ENCODE peak calls at places on chromosomes 12 and 14, in seven cellular contexts. V, Z, P, F, E, K and Y are unnamed samples.

GRCh38 chr14:68211886-68212285 is 392.3 kb downstream of the RAD51B start:
- DNase-seq in V (no peak), Z (no peak), P (no peak), F (no peak), E (no peak), K (no peak), Y (no peak)

GRCh38 chr12:71548906-71549305 is 109.3 kb downstream of the LGR5 start:
- DNase-seq in V (no peak), Z (no peak), P (no peak), F (no peak), E (no peak), K (no peak), Y (no peak)

GRCh38 chr12:62438098-62438692 is 28.4 kb upstream of the MON2 start:
- DNase-seq in V (peak), Z (peak), P (peak), F (peak), E (peak), K (peak), Y (peak)

GRCh38 chr12:95658386-95658785 is 107.1 kb upstream of the USP44 start:
- DNase-seq in V (no peak), Z (no peak), P (no peak), F (no peak), E (no peak), K (no peak), Y (no peak)

GRCh38 chr14:101889898-101890297 is 74.5 kb upstream of the DYNC1H1 start:
- DNase-seq in V (no peak), Z (no peak), P (peak), F (peak), E (no peak), K (no peak), Y (peak)

GRCh38 chr12:42725839-42726238 is 136.3 kb upstream of the PRICKLE1 start:
- DNase-seq in V (no peak), Z (no peak), P (no peak), F (peak), E (no peak), K (peak), Y (peak)

GRCh38 chr12:92827836-92828431 is 101.2 kb downstream of the EEA1 start:
- DNase-seq in V (no peak), Z (no peak), P (peak), F (peak), E (no peak), K (peak), Y (no peak)

GRCh38 chr12:52658196-52658595 is 6.2 kb upstream of the KRT2 start:
- DNase-seq in V (no peak), Z (no peak), P (no peak), F (no peak), E (no peak), K (no peak), Y (no peak)

GRCh38 chr14:104106471-104106991 is 21.0 kb downstream of the ASPG start:
- DNase-seq in V (no peak), Z (peak), P (no peak), F (no peak), E (no peak), K (no peak), Y (no peak)

GRCh38 chr14:34233619-34234018 is 228.4 kb downstream of the SPTSSA start:
- DNase-seq in V (no peak), Z (no peak), P (no peak), F (no peak), E (no peak), K (no peak), Y (no peak)

GRCh38 chr14:65101631-65102440 is 481 bp downstream of the MAX start:
- DNase-seq in V (no peak), Z (no peak), P (no peak), F (no peak), E (peak), K (no peak), Y (no peak)

GRCh38 chr12:14716848-14717444 is 20.5 kb upstream of the GUCY2C start:
- DNase-seq in V (peak), Z (no peak), P (peak), F (peak), E (peak), K (peak), Y (peak)

GRCh38 chr12:43072431-43072830 is 479.6 kb downstream of the ADAMTS20 start:
- DNase-seq in V (no peak), Z (no peak), P (no peak), F (no peak), E (no peak), K (no peak), Y (no peak)

GRCh38 chr12:77130193-77130592 is 64.8 kb upstream of the E2F7 start:
- DNase-seq in V (no peak), Z (no peak), P (no peak), F (peak), E (no peak), K (no peak), Y (no peak)

GRCh38 chr12:22287056-22287455 is 47.5 kb downstream of the ST8SIA1 start:
- DNase-seq in V (no peak), Z (no peak), P (no peak), F (peak), E (no peak), K (no peak), Y (no peak)

GRCh38 chr12:97960741-97961608 is 498.4 kb downstream of the RMST start:
- DNase-seq in V (peak), Z (no peak), P (peak), F (peak), E (no peak), K (peak), Y (no peak)

GRCh38 chr12:86724716-86725115 is 468.5 kb upstream of the MGAT4C start:
- DNase-seq in V (no peak), Z (no peak), P (no peak), F (peak), E (no peak), K (no peak), Y (peak)

GRCh38 chr14:86035882-86036281 is 505.9 kb downstream of the FLRT2 start:
- DNase-seq in V (peak), Z (no peak), P (peak), F (peak), E (no peak), K (peak), Y (no peak)

GRCh38 chr12:95316798-95317197 is 99.2 kb downstream of the VEZT start:
- DNase-seq in V (no peak), Z (no peak), P (no peak), F (no peak), E (no peak), K (no peak), Y (no peak)

GRCh38 chr12:4281173-4281654 is 7.7 kb downstream of the CCND2 start:
- DNase-seq in V (no peak), Z (no peak), P (no peak), F (no peak), E (no peak), K (no peak), Y (no peak)

GRCh38 chr12:113030875-113031525 is 25.5 kb upstream of the DTX1 start:
- DNase-seq in V (peak), Z (peak), P (peak), F (peak), E (no peak), K (peak), Y (peak)

GRCh38 chr12:108047130-108047550 is 81.9 kb upstream of the WSCD2 start:
- DNase-seq in V (no peak), Z (no peak), P (no peak), F (peak), E (no peak), K (no peak), Y (no peak)

GRCh38 chr14:56874375-56874774 is 64.1 kb upstream of the OTX2 start:
- DNase-seq in V (peak), Z (no peak), P (peak), F (no peak), E (no peak), K (peak), Y (no peak)

GRCh38 chr14:63467440-63468072 is 75.6 kb downstream of the PPP2R5E start:
- DNase-seq in V (no peak), Z (no peak), P (no peak), F (no peak), E (no peak), K (no peak), Y (no peak)

GRCh38 chr14:91149462-91149861 is 35.6 kb downstream of the DGLUCY start:
- DNase-seq in V (peak), Z (peak), P (peak), F (peak), E (no peak), K (peak), Y (peak)

GRCh38 chr12:89244536-89244935 is 107.8 kb downstream of the DUSP6 start:
- DNase-seq in V (no peak), Z (no peak), P (no peak), F (peak), E (no peak), K (peak), Y (no peak)

GRCh38 chr12:82931349-82932116 is 244.8 kb downstream of the TMTC2 start:
- DNase-seq in V (no peak), Z (no peak), P (no peak), F (no peak), E (no peak), K (peak), Y (no peak)

GRCh38 chr14:100105357-100106169 is 40.3 kb downstream of the EVL start:
- DNase-seq in V (no peak), Z (peak), P (no peak), F (no peak), E (no peak), K (no peak), Y (no peak)

GRCh38 chr12:65528127-65528526 is 249.6 kb downstream of the MSRB3 start:
- DNase-seq in V (no peak), Z (no peak), P (no peak), F (no peak), E (no peak), K (no peak), Y (no peak)

GRCh38 chr12:131087302-131087818 is 133.7 kb downstream of the ADGRD1 start:
- DNase-seq in V (peak), Z (peak), P (no peak), F (no peak), E (no peak), K (no peak), Y (no peak)

GRCh38 chr12:46843811-46844210 is 18.0 kb upstream of the SLC38A4 start:
- DNase-seq in V (no peak), Z (no peak), P (no peak), F (peak), E (no peak), K (no peak), Y (no peak)

GRCh38 chr14:39474416-39474911 is 42.2 kb upstream of the FBXO33 start:
- DNase-seq in V (no peak), Z (no peak), P (no peak), F (no peak), E (no peak), K (no peak), Y (no peak)

GRCh38 chr12:78271546-78271945 is 440.9 kb downstream of the NAV3 start:
- DNase-seq in V (no peak), Z (no peak), P (no peak), F (peak), E (no peak), K (peak), Y (no peak)

GRCh38 chr12:21073129-21073528 is 57.9 kb upstream of the SLCO1B1 start:
- DNase-seq in V (no peak), Z (no peak), P (no peak), F (no peak), E (no peak), K (no peak), Y (no peak)

GRCh38 chr12:70110085-70110484 is 133.1 kb upstream of the CNOT2 start:
- DNase-seq in V (no peak), Z (no peak), P (no peak), F (no peak), E (no peak), K (no peak), Y (no peak)

GRCh38 chr12:57772429-57773322 is at the start of gene EEF1AKMT3:
- DNase-seq in V (peak), Z (peak), P (no peak), F (peak), E (no peak), K (peak), Y (no peak)

GRCh38 chr14:54652890-54653201 is 85.9 kb downstream of the SAMD4A start:
- DNase-seq in V (no peak), Z (no peak), P (no peak), F (no peak), E (no peak), K (no peak), Y (no peak)
- H3K4me3 ChIP-seq in V (no peak), Z (no peak), P (peak), F (peak), E (no peak), K (no peak), Y (peak)

GRCh38 chr12:124732275-124733075 is 131.2 kb downstream of the SCARB1 start:
- DNase-seq in V (no peak), Z (no peak), P (no peak), F (peak), E (no peak), K (no peak), Y (no peak)

GRCh38 chr12:124730455-124730932 is 133.2 kb downstream of the SCARB1 start:
- DNase-seq in V (no peak), Z (peak), P (peak), F (peak), E (no peak), K (peak), Y (no peak)

GRCh38 chr12:124734224-124734788 is 129.4 kb downstream of the SCARB1 start:
- DNase-seq in V (no peak), Z (no peak), P (peak), F (no peak), E (no peak), K (no peak), Y (no peak)

GRCh38 chr12:124733086-124733485 is 130.6 kb downstream of the SCARB1 start:
- DNase-seq in V (no peak), Z (no peak), P (no peak), F (no peak), E (no peak), K (no peak), Y (no peak)

GRCh38 chr12:124731869-124732268 is 131.8 kb downstream of the SCARB1 start:
- DNase-seq in V (no peak), Z (no peak), P (no peak), F (no peak), E (no peak), K (no peak), Y (no peak)
- TF ChIP-seq CTCF in V (no peak), Z (no peak), P (no peak), F (no peak), E (no peak), K (no peak), Y (no peak)

GRCh38 chr12:104873374-104873773 is 84.7 kb downstream of the SLC41A2 start:
- DNase-seq in V (no peak), Z (no peak), P (peak), F (no peak), E (no peak), K (no peak), Y (no peak)
- H3K4me3 ChIP-seq in V (no peak), Z (no peak), P (no peak), F (no peak), E (no peak), K (no peak), Y (no peak)

GRCh38 chr14:94538070-94538740 is 23.0 kb upstream of the SERPINA4 start:
- DNase-seq in V (no peak), Z (no peak), P (no peak), F (no peak), E (no peak), K (no peak), Y (no peak)

GRCh38 chr14:94541234-94541975 is 19.8 kb upstream of the SERPINA4 start:
- DNase-seq in V (no peak), Z (no peak), P (no peak), F (no peak), E (no peak), K (no peak), Y (no peak)

GRCh38 chr14:94542111-94542810 is 19.0 kb upstream of the SERPINA4 start:
- DNase-seq in V (no peak), Z (no peak), P (no peak), F (peak), E (no peak), K (no peak), Y (peak)

GRCh38 chr14:94539181-94539580 is 22.1 kb upstream of the SERPINA4 start:
- DNase-seq in V (no peak), Z (no peak), P (no peak), F (no peak), E (no peak), K (no peak), Y (no peak)

DNA sequence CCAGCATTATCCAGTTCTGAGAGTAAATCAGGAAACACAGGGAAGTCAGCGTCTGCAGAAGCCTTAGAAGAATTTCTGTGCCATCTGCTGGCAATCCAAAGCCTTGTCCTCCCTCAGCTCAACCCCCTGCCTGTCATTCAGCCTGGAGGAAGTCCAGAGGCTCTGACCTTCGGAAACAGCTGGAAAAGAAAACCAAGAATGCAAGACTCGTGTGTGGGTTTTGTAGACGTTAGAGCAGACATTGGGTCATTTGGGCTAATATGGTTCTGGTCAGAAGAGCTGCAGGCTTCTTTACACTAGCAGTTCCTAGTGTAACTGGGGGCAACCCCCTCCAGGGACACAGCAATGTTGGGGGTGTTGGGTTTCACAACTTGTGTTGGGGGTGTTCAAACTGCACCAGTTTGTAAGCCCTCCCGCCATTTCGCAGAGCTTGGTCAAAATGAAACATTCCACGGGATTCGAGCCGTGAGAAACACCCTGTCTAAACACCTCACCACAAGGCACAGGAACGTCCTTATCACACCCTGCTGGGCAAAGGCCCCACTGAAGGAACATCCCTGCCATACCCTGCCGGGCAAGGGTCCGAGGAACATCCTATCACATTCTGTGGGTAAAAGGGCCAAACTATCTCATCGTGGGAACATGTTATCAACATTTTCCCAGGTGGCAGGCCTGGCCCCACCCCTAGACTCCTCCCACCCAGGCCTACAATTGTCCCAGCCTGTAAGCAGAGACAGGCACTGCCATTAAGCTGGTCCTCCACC is 21.0 kb upstream of the SERPINA4 start:
- DNase-seq in V (no peak), Z (no peak), P (peak), F (peak), E (no peak), K (no peak), Y (peak)
- TF ChIP-seq CTCF in V (no peak), Z (no peak), P (no peak), F (peak), E (no peak), K (no peak), Y (peak)